ENCODE peak calls at places on chromosomes 13 and 19, in six cellular contexts. One of them, this sample, is unnamed.

GRCh38 chr19:40778865-40779284 is 828 bp downstream of the RAB4B start:
- DNase-seq in fibroblast of lung: no peak
- DNase-seq in CD8-positive, alpha-beta T cell: no peak
- DNase-seq in activated CD4-positive, alpha-beta T cell treated with anti-CD3 and anti-CD28 coated beads, Interleukin-2, amount 50 U/mL, for 48 hours: no peak
- DNase-seq in stimulated activated naive CD4-positive, alpha-beta T cell: no peak
- DNase-seq in ELR: peak
- DNase-seq in this sample: no peak

GRCh38 chr19:294341-294818 is 3.2 kb upstream of the PLPP2 start:
- DNase-seq in CD8-positive, alpha-beta T cell: no peak
- DNase-seq in activated CD4-positive, alpha-beta T cell treated with anti-CD3 and anti-CD28 coated beads, Interleukin-2, amount 50 U/mL, for 48 hours: no peak
- DNase-seq in stimulated activated naive CD4-positive, alpha-beta T cell: no peak
- DNase-seq in fibroblast of lung: no peak
- DNase-seq in ELR: peak
- DNase-seq in this sample: no peak

GRCh38 chr19:1259873-1260748 is 9.0 kb upstream of the CIRBP start:
- DNase-seq in activated CD4-positive, alpha-beta T cell treated with anti-CD3 and anti-CD28 coated beads, Interleukin-2, amount 50 U/mL, for 48 hours: peak
- DNase-seq in fibroblast of lung: no peak
- DNase-seq in CD8-positive, alpha-beta T cell: peak
- DNase-seq in stimulated activated naive CD4-positive, alpha-beta T cell: peak
- DNase-seq in ELR: peak
- DNase-seq in this sample: no peak

GRCh38 chr19:30498707-30499106 is 126.5 kb downstream of the ZNF536 start:
- DNase-seq in activated CD4-positive, alpha-beta T cell treated with anti-CD3 and anti-CD28 coated beads, Interleukin-2, amount 50 U/mL, for 48 hours: no peak
- DNase-seq in CD8-positive, alpha-beta T cell: no peak
- DNase-seq in fibroblast of lung: no peak
- DNase-seq in ELR: no peak
- DNase-seq in stimulated activated naive CD4-positive, alpha-beta T cell: no peak
- DNase-seq in this sample: peak

GRCh38 chr19:18723871-18724377 is 40.4 kb downstream of the CRTC1 start:
- DNase-seq in CD8-positive, alpha-beta T cell: no peak
- DNase-seq in activated CD4-positive, alpha-beta T cell treated with anti-CD3 and anti-CD28 coated beads, Interleukin-2, amount 50 U/mL, for 48 hours: no peak
- DNase-seq in stimulated activated naive CD4-positive, alpha-beta T cell: no peak
- DNase-seq in ELR: no peak
- DNase-seq in fibroblast of lung: no peak
- DNase-seq in this sample: no peak

GRCh38 chr19:677601-678380 is 1.6 kb downstream of the FSTL3 start:
- DNase-seq in stimulated activated naive CD4-positive, alpha-beta T cell: no peak
- DNase-seq in activated CD4-positive, alpha-beta T cell treated with anti-CD3 and anti-CD28 coated beads, Interleukin-2, amount 50 U/mL, for 48 hours: no peak
- DNase-seq in ELR: peak
- DNase-seq in CD8-positive, alpha-beta T cell: no peak
- DNase-seq in fibroblast of lung: peak
- DNase-seq in this sample: no peak

GRCh38 chr19:10503002-10503789 is at the start of gene KEAP1:
- DNase-seq in stimulated activated naive CD4-positive, alpha-beta T cell: no peak
- DNase-seq in activated CD4-positive, alpha-beta T cell treated with anti-CD3 and anti-CD28 coated beads, Interleukin-2, amount 50 U/mL, for 48 hours: peak
- DNase-seq in CD8-positive, alpha-beta T cell: no peak
- DNase-seq in ELR: peak
- DNase-seq in fibroblast of lung: peak
- DNase-seq in this sample: peak

GRCh38 chr13:112748947-112749346 is 59.1 kb downstream of the ATP11A start:
- DNase-seq in CD8-positive, alpha-beta T cell: no peak
- DNase-seq in activated CD4-positive, alpha-beta T cell treated with anti-CD3 and anti-CD28 coated beads, Interleukin-2, amount 50 U/mL, for 48 hours: no peak
- DNase-seq in ELR: no peak
- DNase-seq in stimulated activated naive CD4-positive, alpha-beta T cell: no peak
- DNase-seq in fibroblast of lung: no peak
- DNase-seq in this sample: peak